ENCODE peak calls at places on chromosomes 1 and 21, in five cellular contexts. D, K, G, S and L are unnamed samples.

GRCh38 chr1:17875171-17875881 is 120.2 kb downstream of the ACTL8 start:
- DNase-seq in D (no peak), K (no peak), G (peak), S (no peak), L (no peak)

GRCh38 chr1:176795929-176796328 is 333.0 kb downstream of the PAPPA2 start:
- DNase-seq in D (no peak), K (no peak), G (no peak), S (no peak), L (no peak)

GRCh38 chr1:20358761-20359263 is 68.1 kb downstream of the VWA5B1 start:
- DNase-seq in D (no peak), K (no peak), G (no peak), S (peak), L (peak)

GRCh38 chr1:119893827-119894700 is 2.3 kb downstream of the ADAM30 start:
- DNase-seq in D (no peak), K (no peak), G (no peak), S (peak), L (no peak)

GRCh38 chr1:202568466-202569196 is 141.6 kb downstream of the SYT2 start:
- DNase-seq in D (no peak), K (no peak), G (no peak), S (no peak), L (no peak)

GRCh38 chr1:116918714-116919357 is 9.1 kb downstream of the PTGFRN start:
- DNase-seq in D (no peak), K (no peak), G (no peak), S (no peak), L (no peak)

GRCh38 chr1:75292013-75292412 is 157.8 kb downstream of the LHX8 start:
- DNase-seq in D (no peak), K (no peak), G (no peak), S (no peak), L (no peak)

GRCh38 chr1:204791453-204792366 is 79.0 kb upstream of the NFASC start:
- DNase-seq in D (peak), K (peak), G (peak), S (peak), L (peak)

GRCh38 chr1:175679931-175680652 is 63.3 kb downstream of the TNR start:
- DNase-seq in D (no peak), K (no peak), G (no peak), S (no peak), L (no peak)

GRCh38 chr21:35563885-35564451 is 496.4 kb downstream of the SETD4 start:
- DNase-seq in D (no peak), K (no peak), G (no peak), S (no peak), L (no peak)

GRCh38 chr1:63198921-63199530 is 123.3 kb upstream of the FOXD3 start:
- DNase-seq in D (no peak), K (no peak), G (no peak), S (no peak), L (no peak)

GRCh38 chr1:46159516-46159915 is 15.4 kb upstream of the TSPAN1 start:
- DNase-seq in D (no peak), K (no peak), G (no peak), S (no peak), L (no peak)

GRCh38 chr1:219465247-219466093 is 147.4 kb downstream of the ZC3H11B start:
- DNase-seq in D (no peak), K (no peak), G (no peak), S (no peak), L (no peak)

GRCh38 chr1:68346192-68346808 is 103.5 kb downstream of the RPE65 start:
- DNase-seq in D (no peak), K (no peak), G (peak), S (peak), L (peak)

GRCh38 chr1:42922687-42923366 is 35.8 kb downstream of the SLC2A1 start:
- DNase-seq in D (no peak), K (peak), G (peak), S (peak), L (peak)

GRCh38 chr1:156598731-156599432 is 2.4 kb downstream of the GPATCH4 start:
- DNase-seq in D (no peak), K (no peak), G (no peak), S (no peak), L (no peak)

GRCh38 chr1:200231787-200232222 is 178.0 kb downstream of the ZNF281 start:
- DNase-seq in D (no peak), K (no peak), G (no peak), S (peak), L (no peak)

GRCh38 chr1:229756666-229757065 is 130.6 kb downstream of the URB2 start:
- DNase-seq in D (no peak), K (no peak), G (peak), S (no peak), L (no peak)

GRCh38 chr1:15993666-15994065 is 10.4 kb upstream of the SRARP start:
- DNase-seq in D (no peak), K (no peak), G (no peak), S (no peak), L (no peak)